ENCODE peak calls at places on chromosomes 12 and 14, in seven cellular contexts. One of them, this sample, is unnamed.

GRCh38 chr14:100076630-100077029 is 11.4 kb downstream of the EVL start:
- DNase-seq in neural progenitor cell: no peak
- DNase-seq in activated T-helper 1 cell treated with Interleukin-2 at 50 U/mL for 16 hours: no peak
- DNase-seq in activated naive CD4-positive, alpha-beta T cell treated with Interleukin-2 at 50 U/mL for 16 hours: no peak
- DNase-seq in ascending aorta: no peak
- DNase-seq in lung: no peak
- DNase-seq in NCI-H1092 treated with DMSO at 0.1 percent for 48 hours: no peak
- DNase-seq in this sample: no peak

GRCh38 chr14:33847066-33847465 is 103.8 kb downstream of the EGLN3 start:
- DNase-seq in activated T-helper 1 cell treated with Interleukin-2 at 50 U/mL for 16 hours: no peak
- DNase-seq in activated naive CD4-positive, alpha-beta T cell treated with Interleukin-2 at 50 U/mL for 16 hours: no peak
- DNase-seq in ascending aorta: no peak
- DNase-seq in NCI-H1092 treated with DMSO at 0.1 percent for 48 hours: no peak
- DNase-seq in neural progenitor cell: no peak
- DNase-seq in lung: no peak
- DNase-seq in this sample: no peak

GRCh38 chr14:22598099-22598895 is at the start of gene ABHD4:
- DNase-seq in ascending aorta: peak
- DNase-seq in neural progenitor cell: peak
- DNase-seq in lung: peak
- DNase-seq in NCI-H1092 treated with DMSO at 0.1 percent for 48 hours: peak
- DNase-seq in activated naive CD4-positive, alpha-beta T cell treated with Interleukin-2 at 50 U/mL for 16 hours: peak
- DNase-seq in activated T-helper 1 cell treated with Interleukin-2 at 50 U/mL for 16 hours: peak
- DNase-seq in this sample: peak

GRCh38 chr12:46368138-46368537 is 4.4 kb downstream of the SLC38A2 start:
- DNase-seq in NCI-H1092 treated with DMSO at 0.1 percent for 48 hours: no peak
- DNase-seq in ascending aorta: no peak
- DNase-seq in lung: no peak
- DNase-seq in neural progenitor cell: no peak
- DNase-seq in activated naive CD4-positive, alpha-beta T cell treated with Interleukin-2 at 50 U/mL for 16 hours: no peak
- DNase-seq in activated T-helper 1 cell treated with Interleukin-2 at 50 U/mL for 16 hours: no peak
- DNase-seq in this sample: no peak

GRCh38 chr12:29722164-29722563 is 61.6 kb downstream of the TMTC1 start:
- DNase-seq in NCI-H1092 treated with DMSO at 0.1 percent for 48 hours: no peak
- DNase-seq in activated naive CD4-positive, alpha-beta T cell treated with Interleukin-2 at 50 U/mL for 16 hours: no peak
- DNase-seq in neural progenitor cell: no peak
- DNase-seq in lung: no peak
- DNase-seq in ascending aorta: no peak
- DNase-seq in activated T-helper 1 cell treated with Interleukin-2 at 50 U/mL for 16 hours: no peak
- DNase-seq in this sample: no peak

GRCh38 chr12:97637770-97638169 is 175.2 kb downstream of the RMST start:
- DNase-seq in NCI-H1092 treated with DMSO at 0.1 percent for 48 hours: peak
- DNase-seq in activated naive CD4-positive, alpha-beta T cell treated with Interleukin-2 at 50 U/mL for 16 hours: no peak
- DNase-seq in ascending aorta: no peak
- DNase-seq in neural progenitor cell: peak
- DNase-seq in lung: no peak
- DNase-seq in activated T-helper 1 cell treated with Interleukin-2 at 50 U/mL for 16 hours: no peak
- DNase-seq in this sample: no peak

GRCh38 chr12:67441736-67442346 is 172.7 kb downstream of the CAND1 start:
- DNase-seq in NCI-H1092 treated with DMSO at 0.1 percent for 48 hours: peak
- DNase-seq in neural progenitor cell: peak
- DNase-seq in lung: peak
- DNase-seq in ascending aorta: no peak
- DNase-seq in activated naive CD4-positive, alpha-beta T cell treated with Interleukin-2 at 50 U/mL for 16 hours: peak
- DNase-seq in activated T-helper 1 cell treated with Interleukin-2 at 50 U/mL for 16 hours: peak
- DNase-seq in this sample: peak

GRCh38 chr12:75550401-75550851 is 39.0 kb upstream of the KRR1 start:
- DNase-seq in ascending aorta: no peak
- DNase-seq in lung: no peak
- DNase-seq in activated naive CD4-positive, alpha-beta T cell treated with Interleukin-2 at 50 U/mL for 16 hours: no peak
- DNase-seq in activated T-helper 1 cell treated with Interleukin-2 at 50 U/mL for 16 hours: no peak
- DNase-seq in NCI-H1092 treated with DMSO at 0.1 percent for 48 hours: no peak
- DNase-seq in neural progenitor cell: no peak
- DNase-seq in this sample: peak

GRCh38 chr12:26857465-26858176 is 24.6 kb upstream of the ITPR2 start:
- DNase-seq in NCI-H1092 treated with DMSO at 0.1 percent for 48 hours: no peak
- DNase-seq in lung: no peak
- DNase-seq in activated T-helper 1 cell treated with Interleukin-2 at 50 U/mL for 16 hours: no peak
- DNase-seq in neural progenitor cell: no peak
- DNase-seq in activated naive CD4-positive, alpha-beta T cell treated with Interleukin-2 at 50 U/mL for 16 hours: no peak
- DNase-seq in ascending aorta: no peak
- DNase-seq in this sample: no peak

GRCh38 chr14:32761381-32761968 is 177.2 kb upstream of the NPAS3 start:
- DNase-seq in ascending aorta: no peak
- DNase-seq in activated T-helper 1 cell treated with Interleukin-2 at 50 U/mL for 16 hours: no peak
- DNase-seq in NCI-H1092 treated with DMSO at 0.1 percent for 48 hours: no peak
- DNase-seq in lung: no peak
- DNase-seq in neural progenitor cell: peak
- DNase-seq in activated naive CD4-positive, alpha-beta T cell treated with Interleukin-2 at 50 U/mL for 16 hours: no peak
- DNase-seq in this sample: no peak

GRCh38 chr14:41225433-41225832 is 381.2 kb upstream of the LRFN5 start:
- DNase-seq in NCI-H1092 treated with DMSO at 0.1 percent for 48 hours: no peak
- DNase-seq in lung: no peak
- DNase-seq in activated T-helper 1 cell treated with Interleukin-2 at 50 U/mL for 16 hours: no peak
- DNase-seq in activated naive CD4-positive, alpha-beta T cell treated with Interleukin-2 at 50 U/mL for 16 hours: no peak
- DNase-seq in ascending aorta: no peak
- DNase-seq in neural progenitor cell: no peak
- DNase-seq in this sample: no peak